ENCODE peak calls at places on chromosomes 4 and X, in five cellular contexts. W is IMR-90, B is thoracic aorta, I is HFF-Myc, K is activated B cell treated with CpG ODN at 0.5 μM for 24 hours. M is an unnamed sample.

GRCh38 chr4:1411436-1412375 is 5.5 kb upstream of the NKX1-1 start:
- DNase-seq in W (no peak), B (no peak), I (no peak), K (no peak), M (no peak)

GRCh38 chr4:176789955-176790354 is 2.8 kb downstream of the VEGFC start:
- DNase-seq in W (peak), B (no peak), I (peak), K (no peak), M (no peak)

GRCh38 chrX:40205471-40205870 is 107.7 kb upstream of the BCOR start:
- DNase-seq in W (no peak), B (no peak), I (no peak), K (no peak), M (no peak)

GRCh38 chr4:186724861-186725419 is 1.3 kb upstream of the FAT1 start:
- DNase-seq in W (peak), B (no peak), I (no peak), K (no peak), M (no peak)

GRCh38 chrX:115345654-115346014 is 56.1 kb downstream of the LUZP4 start:
- DNase-seq in W (no peak), B (no peak), I (no peak), K (no peak), M (no peak)

GRCh38 chr4:48478273-48478672 is 4.9 kb upstream of the SLC10A4 start:
- DNase-seq in W (no peak), B (no peak), I (no peak), K (no peak), M (no peak)

GRCh38 chr4:146417822-146418221 is 103.9 kb downstream of the SLC10A7 start:
- DNase-seq in W (no peak), B (no peak), I (no peak), K (no peak), M (no peak)

GRCh38 chr4:113540859-113541258 is 220.7 kb downstream of the CAMK2D start:
- DNase-seq in W (peak), B (no peak), I (no peak), K (no peak), M (no peak)

GRCh38 chrX:48488034-48488433 is 12.0 kb downstream of the FTSJ1 start:
- DNase-seq in W (no peak), B (no peak), I (no peak), K (no peak), M (no peak)

GRCh38 chr4:187908731-187909130 is 86.8 kb upstream of the ZFP42 start:
- DNase-seq in W (no peak), B (no peak), I (no peak), K (no peak), M (no peak)

GRCh38 chr4:116400480-116400879 is 684.9 kb downstream of the TRAM1L1 start:
- DNase-seq in W (no peak), B (no peak), I (no peak), K (no peak), M (no peak)

GRCh38 chr4:149706942-149707341 is 108.7 kb downstream of the IQCM start:
- DNase-seq in W (peak), B (no peak), I (no peak), K (no peak), M (no peak)

GRCh38 chr4:7874838-7875237 is 64.8 kb downstream of the AFAP1 start:
- DNase-seq in W (no peak), B (no peak), I (no peak), K (no peak), M (no peak)

GRCh38 chr4:7873881-7874280 is 65.8 kb downstream of the AFAP1 start:
- DNase-seq in W (peak), B (no peak), I (no peak), K (no peak), M (no peak)

GRCh38 chr4:7877131-7877530 is 62.5 kb downstream of the AFAP1 start:
- DNase-seq in W (no peak), B (no peak), I (no peak), K (no peak), M (no peak)

GRCh38 chr4:7878323-7878722 is 61.3 kb downstream of the AFAP1 start:
- DNase-seq in W (no peak), B (no peak), I (no peak), K (no peak), M (no peak)

DNA sequence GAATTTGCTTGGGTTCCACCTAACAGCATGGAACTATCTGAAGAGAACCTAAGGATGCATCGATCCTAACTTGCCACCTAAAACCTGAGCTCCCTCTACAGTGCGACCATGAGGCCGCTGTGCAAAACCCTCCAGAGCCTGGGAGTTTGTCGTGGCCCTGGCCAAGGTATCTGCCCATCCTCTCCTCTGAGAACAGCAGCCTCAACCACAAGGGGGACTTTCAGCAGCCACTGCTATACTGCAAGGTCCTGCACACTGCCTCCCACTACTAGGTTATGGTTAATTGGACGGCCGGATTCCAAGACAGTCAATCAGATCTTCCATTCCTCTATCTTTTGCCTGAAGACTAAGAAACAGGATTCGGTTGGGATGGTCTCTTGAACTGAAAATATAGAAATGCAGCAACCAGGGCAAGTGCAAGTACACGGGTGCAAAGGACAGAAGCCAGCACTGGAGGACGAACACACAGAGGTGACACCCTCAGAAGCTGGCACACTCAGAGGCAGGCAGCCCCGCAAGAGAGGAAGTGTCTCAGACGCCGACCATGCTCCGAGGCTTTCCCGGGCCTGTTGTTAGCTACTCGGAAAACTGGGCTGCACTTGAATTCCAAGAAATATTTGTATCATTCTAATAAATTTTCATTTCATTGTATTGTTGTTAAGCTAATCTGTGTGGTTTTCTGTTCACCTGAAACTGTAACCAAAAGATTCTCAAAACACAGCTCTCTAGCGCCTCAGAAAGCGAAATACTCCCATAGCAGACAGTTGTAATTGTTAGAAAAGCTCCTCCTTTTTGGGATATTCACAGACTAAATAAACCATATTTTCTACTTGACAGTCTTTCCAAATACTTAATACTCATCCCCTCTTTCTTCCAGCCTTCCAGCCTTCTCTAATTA is 63.3 kb downstream of the AFAP1 start:
- DNase-seq in W (peak), B (no peak), I (no peak), K (no peak), M (no peak)
- TF ChIP-seq CTCF in W (peak), B (peak), I (peak), K (no peak), M (no peak)

GRCh38 chrX:57329008-57329407 is 42.5 kb downstream of the FAAH2 start:
- DNase-seq in W (no peak), B (no peak), I (no peak), K (no peak), M (no peak)
- TF ChIP-seq CTCF in W (no peak), B (no peak), I (no peak), K (no peak), M (no peak)

DNA sequence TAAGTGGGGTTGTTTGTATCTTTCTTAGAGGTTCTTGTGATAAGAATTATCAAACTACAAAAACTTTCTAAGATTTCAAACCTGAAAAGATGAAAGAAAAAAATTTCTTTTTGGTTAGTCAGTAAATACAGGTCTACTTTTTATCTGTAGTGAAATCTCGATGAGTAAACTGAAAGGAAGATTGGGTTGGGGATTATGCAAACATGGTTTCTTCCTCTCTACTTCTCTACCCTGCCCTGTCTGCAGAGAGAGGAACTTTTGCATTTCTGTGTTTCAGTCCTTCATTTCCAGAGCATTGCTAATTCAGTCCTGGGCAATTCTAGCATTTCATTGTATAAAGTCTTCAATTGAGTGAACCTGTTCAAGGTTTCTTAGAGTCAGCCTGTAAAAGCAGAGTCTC is 51.6 kb upstream of the IL2 start:
- DNase-seq in W (no peak), B (no peak), I (no peak), K (no peak), M (no peak)
- TF ChIP-seq CTCF in W (no peak), B (no peak), I (no peak), K (no peak), M (no peak)

GRCh38 chr4:169757575-169758184 is at the start of gene HPF1:
- DNase-seq in W (peak), B (peak), I (peak), K (peak), M (peak)
- TF ChIP-seq CTCF in W (no peak), B (no peak), I (no peak), K (no peak), M (no peak)

GRCh38 chr4:126414741-126415140 is 1100.0 kb downstream of the FAT4 start:
- DNase-seq in W (no peak), B (no peak), I (no peak), K (no peak), M (no peak)

DNA sequence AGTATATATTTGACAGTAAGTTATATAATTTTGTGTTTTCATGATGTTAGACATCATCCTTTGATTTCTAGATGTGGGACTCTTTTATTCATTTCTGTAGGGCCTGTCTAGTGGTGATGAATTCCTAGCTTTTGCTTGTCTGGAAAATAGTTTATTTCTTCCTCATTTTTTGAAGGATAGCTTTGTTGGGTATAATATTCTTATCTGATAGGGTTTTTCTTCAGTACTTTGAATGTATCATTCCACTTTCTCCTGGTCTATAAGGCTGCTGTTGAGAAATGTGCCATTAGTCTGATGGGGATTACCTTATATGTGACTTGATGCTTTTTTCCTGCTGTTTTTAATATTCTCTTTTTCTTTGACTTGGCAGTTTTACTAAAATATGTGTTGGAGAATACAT is 1104.5 kb downstream of the FAT4 start:
- DNase-seq in W (no peak), B (no peak), I (no peak), K (no peak), M (no peak)
- TF ChIP-seq CTCF in W (no peak), B (no peak), I (no peak), K (no peak), M (no peak)

GRCh38 chrX:119688856-119689455 is 4.0 kb downstream of the SEPTIN6 start:
- DNase-seq in W (no peak), B (no peak), I (no peak), K (no peak), M (peak)

GRCh38 chrX:119685225-119686066 is 7.5 kb downstream of the SEPTIN6 start:
- DNase-seq in W (no peak), B (no peak), I (no peak), K (no peak), M (no peak)

GRCh38 chrX:119686087-119686639 is 6.8 kb downstream of the SEPTIN6 start:
- DNase-seq in W (no peak), B (no peak), I (no peak), K (peak), M (no peak)

GRCh38 chrX:119684916-119685224 is 8.1 kb downstream of the SEPTIN6 start:
- DNase-seq in W (no peak), B (no peak), I (no peak), K (no peak), M (no peak)

DNA sequence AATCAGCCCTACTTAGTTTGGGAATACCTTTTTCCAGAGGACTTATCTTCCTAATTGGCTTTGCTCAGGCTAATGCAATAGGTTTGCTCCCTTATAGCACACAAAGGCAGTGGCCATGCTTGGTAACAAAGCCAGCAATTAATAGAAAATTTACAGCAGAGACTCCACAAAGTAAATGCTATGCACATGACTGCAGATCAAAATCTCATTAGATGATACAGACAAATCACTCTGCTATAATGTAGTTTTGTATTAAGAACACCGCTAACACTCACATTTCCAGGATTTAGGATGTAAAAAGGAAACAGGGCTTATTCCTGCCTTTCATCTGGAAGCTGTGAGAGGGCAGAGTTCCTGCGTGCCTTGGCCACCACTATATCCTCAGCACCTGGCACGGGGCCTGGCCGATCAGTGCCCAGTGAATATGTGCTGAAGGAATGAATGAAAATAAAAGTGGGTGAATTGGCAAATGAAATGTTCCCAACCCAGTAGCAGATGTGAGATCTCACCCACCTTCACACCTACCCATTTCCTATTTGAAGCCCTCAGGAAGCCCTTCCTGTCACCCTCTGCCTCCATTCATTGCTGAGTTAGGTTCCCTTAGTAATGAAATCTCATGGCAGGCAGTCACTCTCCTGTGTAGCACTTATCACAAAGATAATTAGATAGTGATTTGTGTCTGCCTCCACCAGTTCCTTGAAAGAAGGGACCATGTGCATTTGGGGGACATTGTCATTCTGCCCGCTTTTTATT is 5.1 kb downstream of the SEPTIN6 start:
- DNase-seq in W (no peak), B (no peak), I (no peak), K (no peak), M (no peak)
- TF ChIP-seq CTCF in W (no peak), B (no peak), I (no peak), K (no peak), M (no peak)

GRCh38 chr4:96356591-96357360 is 516.9 kb downstream of the PDHA2 start:
- DNase-seq in W (no peak), B (no peak), I (no peak), K (no peak), M (no peak)
- TF ChIP-seq CTCF in W (no peak), B (no peak), I (no peak), K (no peak), M (no peak)